ENCODE peak calls at places on chromosomes 7 and 10, in five cellular contexts. D, K, X, C and Y are unnamed samples.

GRCh38 chr7:28544453-28545142 is 132.3 kb downstream of the CREB5 start:
- DNase-seq in D (no peak), K (no peak), X (no peak), C (no peak), Y (no peak)

GRCh38 chr7:118372530-118372929 is 148.0 kb downstream of the ANKRD7 start:
- DNase-seq in D (no peak), K (no peak), X (no peak), C (no peak), Y (no peak)

GRCh38 chr7:43112088-43112940 is at the start of gene HECW1:
- DNase-seq in D (no peak), K (no peak), X (no peak), C (no peak), Y (no peak)

GRCh38 chr7:25758559-25758958 is 393.4 kb upstream of the NFE2L3 start:
- DNase-seq in D (no peak), K (no peak), X (no peak), C (no peak), Y (no peak)

GRCh38 chr7:154879629-154880028 is 123.3 kb downstream of the PAXIP1 start:
- DNase-seq in D (no peak), K (no peak), X (peak; percentile 56), C (no peak), Y (no peak)

GRCh38 chr7:101940830-101941229 is 123.4 kb downstream of the CUX1 start:
- DNase-seq in D (peak; percentile 57), K (peak; percentile 75), X (peak; percentile 72), C (no peak), Y (no peak)

GRCh38 chr7:82740246-82740848 is 296.8 kb upstream of the CACNA2D1 start:
- DNase-seq in D (peak; percentile 65), K (no peak), X (peak; percentile 49), C (no peak), Y (no peak)

GRCh38 chr10:47214520-47214919 is 85.5 kb upstream of the GDF10 start:
- DNase-seq in D (peak; percentile 45), K (no peak), X (no peak), C (no peak), Y (no peak)

GRCh38 chr10:119415536-119416527 is 126.7 kb downstream of the RGS10 start:
- DNase-seq in D (no peak), K (no peak), X (no peak), C (no peak), Y (no peak)

GRCh38 chr10:71232089-71232998 is 20.0 kb downstream of the UNC5B start:
- DNase-seq in D (no peak), K (no peak), X (peak; percentile 91), C (no peak), Y (peak; percentile 73)

GRCh38 chr10:623477-624311 is 65.8 kb downstream of the DIP2C start:
- DNase-seq in D (no peak), K (no peak), X (no peak), C (no peak), Y (no peak)

GRCh38 chr10:24349379-24350110 is 140.6 kb downstream of the KIAA1217 start:
- DNase-seq in D (no peak), K (no peak), X (no peak), C (no peak), Y (no peak)

GRCh38 chr10:23422003-23422411 is 16.9 kb upstream of the OTUD1 start:
- DNase-seq in D (no peak), K (no peak), X (no peak), C (no peak), Y (no peak)

GRCh38 chr7:74023037-74023436 is 4.9 kb upstream of the ELN start:
- DNase-seq in D (peak; percentile 56), K (peak; percentile 83), X (peak; percentile 35), C (peak; percentile 76), Y (peak; percentile 88)

GRCh38 chr7:124702385-124702784 is 63.2 kb downstream of the GPR37 start:
- DNase-seq in D (no peak), K (no peak), X (no peak), C (no peak), Y (no peak)

GRCh38 chr10:47404446-47404845 is 20.4 kb upstream of the ZNF488 start:
- DNase-seq in D (no peak), K (no peak), X (no peak), C (peak; percentile 2), Y (no peak)

GRCh38 chr10:5103481-5103880 is 9.3 kb downstream of the AKR1C3 start:
- DNase-seq in D (no peak), K (no peak), X (no peak), C (no peak), Y (no peak)

GRCh38 chr10:128932071-128932820 is 534.8 kb upstream of the MGMT start:
- DNase-seq in D (no peak), K (no peak), X (no peak), C (no peak), Y (no peak)

GRCh38 chr7:36264917-36265292 is 111.9 kb downstream of the EEPD1 start:
- DNase-seq in D (no peak), K (peak; percentile 62), X (no peak), C (no peak), Y (no peak)

GRCh38 chr7:155928583-155929145 is 116.4 kb upstream of the SHH start:
- DNase-seq in D (peak; percentile 23), K (peak; percentile 49), X (peak; percentile 59), C (no peak), Y (no peak)

GRCh38 chr7:96827701-96828100 is 118.1 kb upstream of the SEM1 start:
- DNase-seq in D (no peak), K (no peak), X (no peak), C (no peak), Y (no peak)

GRCh38 chr10:96281444-96282029 is 10.2 kb upstream of the BLNK start:
- DNase-seq in D (no peak), K (no peak), X (no peak), C (no peak), Y (no peak)

GRCh38 chr10:96283351-96283750 is 12.0 kb upstream of the BLNK start:
- DNase-seq in D (no peak), K (no peak), X (no peak), C (no peak), Y (no peak)

GRCh38 chr10:96283756-96284155 is 12.4 kb upstream of the BLNK start:
- DNase-seq in D (no peak), K (no peak), X (no peak), C (no peak), Y (no peak)

GRCh38 chr10:96279219-96279641 is 7.9 kb upstream of the BLNK start:
- DNase-seq in D (no peak), K (no peak), X (no peak), C (no peak), Y (no peak)

GRCh38 chr10:96280859-96281258 is 9.5 kb upstream of the BLNK start:
- DNase-seq in D (peak; percentile 5), K (no peak), X (no peak), C (no peak), Y (no peak)
- H3K4me1 ChIP-seq in D (no peaks in the 10 kb centered on the region), K (peaks cover 12% of the 10 kb centered on the region), X (no peaks in the 10 kb centered on the region), C (no peaks in the 10 kb centered on the region), Y (peaks cover 8% of the 10 kb centered on the region)

DNA sequence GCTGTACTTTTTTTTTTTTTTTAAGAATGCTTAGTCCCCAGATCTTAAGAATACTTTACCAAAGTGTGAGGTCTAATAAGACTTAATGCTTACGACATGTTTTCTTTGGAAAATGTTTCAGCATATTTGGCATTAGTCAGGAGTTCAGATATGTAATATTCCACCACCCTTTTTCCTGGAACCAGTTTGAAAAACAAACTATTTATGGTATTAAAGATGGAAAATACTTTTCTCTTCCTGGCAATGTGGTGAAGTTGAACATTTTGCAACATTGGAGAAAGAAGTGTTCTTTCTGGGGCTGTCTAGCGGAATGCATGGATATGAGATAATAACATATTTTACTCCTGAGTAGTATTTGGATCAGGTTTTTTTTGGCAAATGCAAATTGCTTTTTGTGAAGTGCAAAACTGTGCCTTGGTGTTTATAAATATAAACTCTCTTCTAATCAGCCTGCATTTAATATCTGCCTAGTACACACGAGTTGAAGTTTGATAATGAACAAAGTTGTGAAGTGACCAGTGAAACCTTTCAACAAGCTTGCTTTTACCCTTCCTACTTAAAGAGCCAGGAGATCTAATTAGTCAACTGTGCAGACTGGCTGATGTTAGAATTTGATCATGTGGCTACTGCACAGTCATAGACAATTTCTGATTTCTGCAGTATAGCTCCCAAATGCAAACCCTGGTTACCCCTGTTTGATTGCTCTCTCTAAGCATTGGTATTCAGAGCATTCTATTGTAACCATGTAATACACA is 20.9 kb downstream of the MAP3K8 start:
- DNase-seq in D (no peak), K (no peak), X (no peak), C (no peak), Y (no peak)
- TF ChIP-seq EP300 in D (no peak), K (peak; percentile 47), X (no peak), C (peak; percentile 96), Y (peak; percentile 88)

DNA sequence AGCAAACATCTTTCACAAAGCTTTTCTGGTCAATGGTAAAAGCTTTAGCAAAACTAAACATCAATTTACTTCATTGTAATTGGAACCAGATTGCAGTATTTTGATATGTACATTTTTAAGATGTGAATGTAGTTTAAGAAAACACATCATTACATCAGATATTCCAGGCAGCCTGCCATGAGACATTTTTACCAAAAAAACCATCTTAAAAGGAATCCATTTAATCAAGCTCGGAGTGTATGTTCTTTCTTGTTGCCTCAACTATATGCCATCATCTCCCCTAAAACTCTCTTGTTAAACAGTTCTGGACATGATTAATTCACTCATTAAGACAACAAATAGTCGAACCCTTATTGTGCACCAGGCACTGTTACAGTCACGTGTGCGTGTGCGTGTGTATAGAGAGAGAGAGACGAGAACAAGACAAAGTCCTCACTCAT is 97.5 kb downstream of the UBE2H start:
- DNase-seq in D (no peak), K (no peak), X (no peak), C (no peak), Y (no peak)
- H3K4me1 ChIP-seq in D (peaks cover 51% of the 10 kb centered on the region), K (peaks cover 62% of the 10 kb centered on the region), X (peaks cover 11% of the 10 kb centered on the region), C (peaks cover 67% of the 10 kb centered on the region), Y (peaks cover 60% of the 10 kb centered on the region)

GRCh38 chr10:63699785-63700184 is 178.6 kb downstream of the REEP3 start:
- DNase-seq in D (no peak), K (no peak), X (no peak), C (peak; percentile 51), Y (no peak)

GRCh38 chr10:63698815-63699205 is 177.6 kb downstream of the REEP3 start:
- DNase-seq in D (no peak), K (no peak), X (no peak), C (no peak), Y (no peak)

GRCh38 chr10:63702107-63702506 is 180.9 kb downstream of the REEP3 start:
- DNase-seq in D (no peak), K (no peak), X (no peak), C (no peak), Y (no peak)

GRCh38 chr10:63700935-63701263 is 179.7 kb downstream of the REEP3 start:
- DNase-seq in D (no peak), K (no peak), X (no peak), C (no peak), Y (no peak)

GRCh38 chr10:63700209-63700934 is 179.2 kb downstream of the REEP3 start:
- DNase-seq in D (peak; percentile 73), K (no peak), X (no peak), C (peak; percentile 54), Y (no peak)
- TF ChIP-seq EP300 in D (no peak), K (no peak), X (no peak), C (peak; percentile 50), Y (no peak)